ENCODE peak calls at places on chromosome 14, in four cellular contexts. I, R, V and C are unnamed samples.

GRCh38 chr14:90546767-90547166 is 149.9 kb downstream of the CALM1 start:
- DNase-seq in V (no peak), I (no peak), R (no peak), C (no peak)

GRCh38 chr14:30558675-30559555 is at the start of gene G2E3:
- DNase-seq in V (peak; percentile 90), R (peak; percentile 83), I (peak; percentile 63), C (peak; percentile 84)

GRCh38 chr14:68394719-68395117 is 398.1 kb downstream of the ZFP36L1 start:
- DNase-seq in I (no peak), R (no peak), V (peak; percentile 70), C (no peak)

GRCh38 chr14:83379371-83379770 is 1845.7 kb upstream of the SEL1L start:
- DNase-seq in V (no peak), R (no peak), I (no peak), C (no peak)

GRCh38 chr14:67515386-67516079 is 17.6 kb upstream of the PLEKHH1 start:
- DNase-seq in I (no peak), V (no peak), R (no peak), C (peak; percentile 45)

GRCh38 chr14:69997849-69998248 is 118.6 kb downstream of the SMOC1 start:
- DNase-seq in I (no peak), R (no peak), V (no peak), C (no peak)

GRCh38 chr14:36524220-36524837 is 4.3 kb upstream of the NKX2-1 start:
- DNase-seq in V (no peak), R (no peak), I (no peak), C (no peak)

GRCh38 chr14:24139272-24139934 is 2.0 kb downstream of the EMC9 start:
- DNase-seq in I (no peak), R (no peak), V (no peak), C (no peak)

GRCh38 chr14:29442720-29443119 is 484.9 kb downstream of the PRKD1 start:
- DNase-seq in I (no peak), R (no peak), V (no peak), C (no peak)

GRCh38 chr14:70254476-70254961 is 65.8 kb upstream of the SLC8A3 start:
- DNase-seq in I (no peak), V (no peak), R (no peak), C (no peak)

GRCh38 chr14:50062438-50063039 is 53.8 kb downstream of the VCPKMT start:
- DNase-seq in V (no peak), I (no peak), R (peak; percentile 79), C (peak; percentile 94)

GRCh38 chr14:76922599-76922998 is 96.4 kb downstream of the LRRC74A start:
- DNase-seq in R (no peak), V (no peak), I (no peak), C (no peak)

GRCh38 chr14:55762595-55763232 is 182.7 kb downstream of the KTN1 start:
- DNase-seq in I (no peak), R (no peak), V (no peak), C (peak; percentile 11)

GRCh38 chr14:64221604-64222003 is 72.6 kb downstream of the ESR2 start:
- DNase-seq in R (no peak), I (peak; percentile 80), V (no peak), C (no peak)

GRCh38 chr14:74552623-74553022 is 59.1 kb downstream of the ISCA2 start:
- DNase-seq in V (peak; percentile 81), R (no peak), I (no peak), C (no peak)

GRCh38 chr14:68895304-68895703 is 83.8 kb downstream of the ACTN1 start:
- DNase-seq in V (no peak), I (no peak), R (no peak), C (no peak)

GRCh38 chr14:45610303-45610702 is 357.3 kb upstream of the MIS18BP1 start:
- DNase-seq in R (no peak), V (no peak), I (no peak), C (no peak)

GRCh38 chr14:36306836-36307235 is 13.6 kb downstream of the MBIP start:
- DNase-seq in I (no peak), V (no peak), R (no peak), C (no peak)

GRCh38 chr14:68663385-68664076 is 129.3 kb downstream of the ZFP36L1 start:
- DNase-seq in I (no peak), R (peak; percentile 16), V (peak; percentile 56), C (no peak)

GRCh38 chr14:87065366-87065765 is 927.6 kb downstream of the GALC start:
- DNase-seq in I (no peak), V (no peak), R (no peak), C (no peak)

GRCh38 chr14:24394275-24394674 is 4.5 kb upstream of the NYNRIN start:
- DNase-seq in R (no peak), I (no peak), V (no peak), C (no peak)

GRCh38 chr14:72291908-72292688 is 359.9 kb downstream of the RGS6 start:
- DNase-seq in R (no peak), I (no peak), V (no peak), C (peak; percentile 1)

GRCh38 chr14:72715215-72715909 is 178.5 kb downstream of the DPF3 start:
- DNase-seq in V (peak; percentile 26), I (peak; percentile 75), R (no peak), C (no peak)

GRCh38 chr14:60233251-60233650 is 15.8 kb upstream of the PPM1A start:
- DNase-seq in I (no peak), V (no peak), R (no peak), C (no peak)

GRCh38 chr14:28294834-28295440 is 471.6 kb upstream of the FOXG1 start:
- DNase-seq in I (no peak), R (no peak), V (no peak), C (no peak)

GRCh38 chr14:65169351-65169750 is 67.0 kb upstream of the MAX start:
- DNase-seq in I (no peak), V (no peak), R (no peak), C (no peak)

DNA sequence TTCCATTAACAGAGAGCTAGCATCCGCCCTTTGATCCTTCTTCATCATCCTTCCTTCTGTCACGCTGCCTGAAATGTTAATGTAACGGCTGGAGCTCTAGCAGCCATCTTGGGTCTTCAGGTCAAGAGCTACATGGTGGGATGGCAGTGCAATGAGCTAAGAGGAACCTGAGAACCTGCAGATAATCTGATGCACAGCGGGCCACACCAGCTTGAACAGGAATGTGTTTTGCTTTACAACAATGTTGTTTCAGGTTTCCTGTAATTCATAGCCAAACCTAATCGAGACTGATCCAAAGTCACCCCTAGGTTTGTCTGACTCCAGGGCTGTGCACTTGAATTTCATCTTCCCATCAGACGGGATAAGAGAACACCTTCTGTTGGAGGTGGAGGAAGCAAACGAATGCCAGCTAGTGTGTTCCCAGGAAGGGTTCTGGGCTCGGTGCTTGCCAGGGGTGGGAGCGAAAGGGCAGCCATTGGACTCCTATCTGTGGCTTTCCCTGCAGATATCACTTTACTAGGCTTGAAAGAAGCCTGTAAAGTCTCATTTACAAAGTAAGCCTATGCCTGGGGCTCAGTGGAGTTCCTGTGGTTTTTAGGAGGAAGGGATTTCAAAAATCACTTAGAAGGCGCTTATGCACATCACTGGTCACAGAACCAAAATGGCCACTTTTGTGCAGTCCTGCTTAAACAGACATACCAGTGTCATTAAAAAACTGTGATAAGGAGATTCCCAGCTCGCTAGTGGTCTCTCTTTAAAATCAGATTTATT is 22.9 kb downstream of the CLMN start:
- DNase-seq in V (no peak), I (no peak), R (no peak), C (no peak)
- H3K4me1 ChIP-seq in V (no peaks in the 10 kb centered on the region), I (peaks cover 4% of the 10 kb centered on the region), R (no peaks in the 10 kb centered on the region), C (no peaks in the 10 kb centered on the region)

DNA sequence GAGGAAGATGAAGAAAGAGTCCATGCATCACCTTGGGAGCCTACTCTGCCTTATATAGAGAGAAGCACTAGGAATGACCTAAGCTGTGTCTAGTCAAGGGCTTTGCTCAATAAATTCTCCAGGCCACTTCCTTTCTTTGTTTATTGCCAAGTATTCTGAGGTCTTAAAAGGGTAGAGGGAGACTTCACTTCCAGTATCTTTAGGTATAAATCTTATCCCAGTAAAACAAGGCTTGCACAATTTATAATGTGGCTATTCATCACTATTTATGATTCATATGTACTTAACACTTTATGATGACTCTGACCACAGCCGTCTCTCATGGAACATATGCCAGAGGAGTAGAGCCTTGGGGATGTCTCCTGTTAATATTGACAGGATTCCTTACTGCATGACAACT is 85.1 kb upstream of the ARHGAP5 start:
- DNase-seq in V (no peak), I (no peak), R (no peak), C (no peak)
- H3K4me1 ChIP-seq in V (peaks cover 43% of the 10 kb centered on the region), I (peaks cover 36% of the 10 kb centered on the region), R (no peaks in the 10 kb centered on the region), C (no peaks in the 10 kb centered on the region)

DNA sequence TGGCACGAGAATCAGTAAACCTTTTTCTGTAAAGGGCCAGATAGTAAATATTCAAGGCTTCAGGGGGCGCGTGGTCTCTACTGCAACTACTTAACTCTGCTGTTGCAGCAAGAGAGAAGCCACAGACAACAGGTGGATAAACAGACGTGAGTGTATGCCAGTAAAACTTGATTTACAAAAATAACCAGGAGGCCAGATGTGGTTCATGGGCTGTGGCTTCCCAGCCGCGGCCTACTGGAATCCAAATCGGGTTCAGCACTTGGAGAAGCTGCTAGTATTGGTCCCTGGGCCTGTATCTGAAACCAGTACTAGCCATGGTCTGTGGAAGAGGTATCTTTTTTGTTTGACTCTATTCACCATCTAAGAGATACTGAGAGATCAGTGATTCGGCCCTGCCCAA is 13.3 kb downstream of the PPP2R5C start:
- DNase-seq in R (no peak), V (no peak), I (no peak), C (no peak)
- H3K4me1 ChIP-seq in R (peaks cover 7% of the 10 kb centered on the region), V (peaks cover 5% of the 10 kb centered on the region), I (peaks cover 31% of the 10 kb centered on the region), C (no peaks in the 10 kb centered on the region)

GRCh38 chr14:100543471-100544455 is 43.5 kb downstream of the BEGAIN start:
- DNase-seq in V (no peak), I (no peak), R (no peak), C (no peak)

GRCh38 chr14:100542619-100543205 is 44.5 kb downstream of the BEGAIN start:
- DNase-seq in I (no peak), R (no peak), V (peak; percentile 51), C (no peak)

GRCh38 chr14:100540141-100540925 is 46.9 kb downstream of the BEGAIN start:
- DNase-seq in V (peak; percentile 56), I (no peak), R (no peak), C (no peak)

GRCh38 chr14:100540926-100541620 is 46.1 kb downstream of the BEGAIN start:
- DNase-seq in V (peak; percentile 48), I (no peak), R (no peak), C (no peak)

GRCh38 chr14:100541621-100542560 is 45.3 kb downstream of the BEGAIN start:
- DNase-seq in V (peak; percentile 62), I (no peak), R (no peak), C (no peak)
- H3K4me1 ChIP-seq in V (peaks cover 11% of the 10 kb centered on the region), I (peaks cover 8% of the 10 kb centered on the region), R (peaks cover 6% of the 10 kb centered on the region), C (peaks cover 7% of the 10 kb centered on the region)

DNA sequence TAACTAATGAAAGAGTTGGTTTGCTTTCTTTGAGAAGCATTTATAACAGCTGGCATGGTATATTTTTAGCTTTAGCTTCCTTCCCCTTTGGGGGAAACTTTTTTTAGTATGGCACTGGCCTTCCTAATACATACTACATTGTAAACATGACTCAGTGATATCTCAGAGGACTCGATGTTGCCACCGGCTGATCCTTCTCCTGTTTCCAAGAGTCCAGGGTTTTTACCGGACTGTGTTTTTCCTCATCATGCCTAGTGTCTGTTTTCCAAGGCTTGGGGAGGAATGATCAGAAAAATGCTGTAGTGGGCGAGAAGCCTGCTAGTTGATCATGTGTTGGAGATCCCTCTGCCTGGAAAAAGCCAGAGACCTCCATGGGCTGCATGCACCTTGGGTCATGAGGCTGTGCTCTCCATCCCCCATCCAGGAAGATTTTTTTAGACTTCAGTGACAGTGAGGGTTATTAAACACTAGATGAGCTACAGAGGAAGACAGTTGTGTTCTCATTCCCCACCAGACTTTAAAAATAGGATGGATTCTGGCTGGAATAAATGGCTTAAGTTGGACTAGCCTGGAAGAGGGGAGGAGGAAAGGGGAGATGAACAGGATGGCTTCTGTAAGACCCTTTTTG is 145.6 kb downstream of the SAMD4A start:
- DNase-seq in I (peak; percentile 67), R (no peak), V (no peak), C (no peak)
- H3K4me1 ChIP-seq in I (peaks cover 81% of the 10 kb centered on the region), R (no peaks in the 10 kb centered on the region), V (peaks cover 59% of the 10 kb centered on the region), C (no peaks in the 10 kb centered on the region)